ENCODE peak calls at places on chromosome 12, in four cellular contexts. T is K562, P is GM12878, L is HepG2. W is an unnamed sample.

GRCh38 chr12:25347716-25348261 is 97.1 kb upstream of the KRAS start:
- DNase-seq in T (no peak), P (no peak), L (no peak), W (no peak)

GRCh38 chr12:113875681-113876080 is 90.4 kb downstream of the RBM19 start:
- DNase-seq in T (no peak), P (no peak), L (no peak), W (no peak)

GRCh38 chr12:32249701-32250270 is 143.1 kb downstream of the BICD1 start:
- DNase-seq in T (no peak), P (no peak), L (no peak), W (no peak)

GRCh38 chr12:94266796-94267529 is 118.6 kb downstream of the PLXNC1 start:
- DNase-seq in T (no peak), P (no peak), L (no peak), W (no peak)

GRCh38 chr12:14999421-15000047 is 26.7 kb downstream of the PDE6H start:
- DNase-seq in T (no peak), P (no peak), L (no peak), W (no peak)

GRCh38 chr12:67681145-67681778 is 32.7 kb downstream of the DYRK2 start:
- DNase-seq in T (no peak), P (no peak), L (no peak), W (no peak)

GRCh38 chr12:30417697-30418231 is 277.9 kb downstream of the IPO8 start:
- DNase-seq in T (no peak), P (no peak), L (no peak), W (no peak)

GRCh38 chr12:62792526-62792925 is 142.4 kb downstream of the PPM1H start:
- DNase-seq in T (no peak), P (no peak), L (no peak), W (no peak)

GRCh38 chr12:13097526-13097925 is 5.9 kb downstream of the GSG1 start:
- DNase-seq in T (no peak), P (no peak), L (no peak), W (no peak)

GRCh38 chr12:60100150-60100549 is 504.3 kb downstream of the SLC16A7 start:
- DNase-seq in T (no peak), P (no peak), L (no peak), W (no peak)

GRCh38 chr12:91100901-91101300 is 10.4 kb downstream of the LUM start:
- DNase-seq in T (no peak), P (no peak), L (no peak), W (no peak)

GRCh38 chr12:121781751-121782615 is 11.5 kb downstream of the RHOF start:
- DNase-seq in T (peak), P (no peak), L (peak), W (no peak)
- TF ChIP-seq TARDBP in T (no peak), P (no peak), L (no peak), W (no peak)

DNA sequence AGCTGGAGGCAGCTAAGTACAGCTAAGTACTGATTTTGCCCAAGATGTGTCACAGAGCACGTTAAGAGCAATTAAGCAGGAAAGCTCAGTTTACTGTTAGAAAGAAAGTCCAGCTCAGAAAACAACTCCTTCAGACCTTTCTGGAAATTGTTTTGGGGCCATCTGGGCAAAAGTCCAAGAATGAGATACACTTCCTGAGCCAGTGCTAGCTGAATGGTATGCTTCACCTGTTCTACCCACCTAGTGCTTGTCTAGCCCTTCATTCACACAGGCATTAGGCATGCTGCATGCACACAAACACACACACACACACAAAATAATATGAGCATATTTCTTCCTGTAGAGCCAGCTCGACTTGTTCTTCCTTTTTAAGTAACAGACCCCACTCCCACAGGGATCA is 6.6 kb upstream of the IKZF4 start:
- DNase-seq in T (no peak), P (no peak), L (no peak), W (no peak)
- TF ChIP-seq TARDBP in T (no peak), P (no peak), L (no peak), W (no peak)

GRCh38 chr12:75508159-75508558 is 3.2 kb downstream of the KRR1 start:
- DNase-seq in T (no peak), P (no peak), L (no peak), W (no peak)
- TF ChIP-seq TARDBP in T (no peak), P (no peak), L (no peak), W (no peak)

DNA sequence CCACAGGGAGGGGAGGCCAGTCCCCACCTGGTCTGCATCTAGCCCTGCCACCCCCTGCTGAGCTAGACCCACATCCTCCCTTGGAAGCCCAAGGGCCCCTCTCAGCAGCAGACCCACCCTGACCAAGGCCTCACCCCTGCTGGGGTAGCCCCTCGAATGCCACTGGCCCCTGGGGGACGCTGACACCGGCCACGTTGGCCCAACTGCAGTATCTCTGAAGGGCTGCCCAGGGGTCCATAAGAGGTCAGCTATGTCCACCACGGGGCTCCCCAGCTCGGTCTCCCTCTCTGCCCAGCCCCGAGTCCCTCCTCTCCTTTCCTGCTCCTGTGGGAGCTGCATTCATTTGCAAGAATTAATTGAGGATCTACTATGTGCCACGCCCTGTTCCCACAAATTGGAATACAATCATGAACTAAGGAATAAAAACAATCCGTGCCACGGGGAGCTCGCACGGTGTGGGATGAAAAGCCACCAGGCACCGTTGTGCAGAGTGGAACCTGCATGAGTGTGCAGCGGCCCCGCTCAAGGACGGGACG is 71.4 kb downstream of the GALNT9 start:
- DNase-seq in T (no peak), P (no peak), L (no peak), W (no peak)
- TF ChIP-seq TARDBP in T (no peak), P (no peak), L (no peak), W (no peak)

GRCh38 chr12:1553987-1554982 is 40.1 kb downstream of the FBXL14 start:
- DNase-seq in T (no peak), P (peak), L (no peak), W (no peak)
- TF ChIP-seq TARDBP in T (no peak), P (no peak), L (no peak), W (no peak)

DNA sequence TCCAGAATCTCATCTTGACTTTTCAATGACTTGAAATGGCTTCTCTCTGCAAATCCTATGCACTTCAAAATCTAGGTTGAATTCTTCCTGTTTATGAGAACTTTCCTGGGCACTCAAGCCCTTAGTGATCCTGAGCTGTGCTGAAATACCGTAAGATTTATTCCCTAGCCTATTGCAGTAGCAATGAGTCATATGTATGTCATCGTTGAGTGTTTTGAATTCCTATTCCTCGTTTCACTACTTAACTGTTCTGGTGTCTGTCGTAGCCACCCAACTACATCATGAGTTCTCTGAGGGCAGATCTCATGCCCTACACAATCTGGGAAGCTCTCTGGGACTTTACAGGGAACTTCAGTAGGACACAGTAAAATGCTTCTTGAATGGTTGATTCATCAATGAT is 190.8 kb upstream of the TMEM132C start:
- DNase-seq in T (no peak), P (no peak), L (no peak), W (no peak)
- TF ChIP-seq TARDBP in T (no peak), P (no peak), L (no peak), W (no peak)

DNA sequence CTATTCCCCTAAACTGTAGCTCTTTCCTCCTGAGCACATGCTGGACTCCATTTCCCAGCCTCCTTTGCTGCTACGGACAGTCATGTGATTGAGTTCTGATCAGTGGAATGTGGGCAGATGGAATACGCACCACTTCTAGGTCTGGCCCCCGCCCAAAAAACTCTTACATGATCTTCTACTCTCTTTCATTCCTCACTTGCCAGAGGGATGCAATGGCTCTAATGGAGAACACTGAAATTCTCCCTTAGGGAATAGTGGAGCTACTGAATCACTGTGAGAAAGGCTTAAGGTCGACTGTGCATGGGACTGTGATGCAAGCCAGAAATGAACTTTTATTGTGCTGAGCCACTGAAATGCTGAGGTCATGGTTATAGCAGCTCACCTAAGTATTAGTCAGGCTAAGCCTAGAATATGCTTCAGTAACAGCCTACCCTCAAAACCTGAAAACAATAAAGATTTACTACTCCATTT is 13.0 kb upstream of the TMED2 start:
- DNase-seq in T (peak), P (no peak), L (peak), W (peak)
- TF ChIP-seq TARDBP in T (no peak), P (no peak), L (no peak), W (no peak)

GRCh38 chr12:12019881-12020280 is 50.9 kb upstream of the BCL2L14 start:
- DNase-seq in T (no peak), P (no peak), L (no peak), W (no peak)
- TF ChIP-seq TARDBP in T (no peak), P (no peak), L (no peak), W (no peak)

GRCh38 chr12:87685696-87686095 is 343.5 kb downstream of the C12orf50 start:
- DNase-seq in T (no peak), P (no peak), L (no peak), W (no peak)

GRCh38 chr12:87687362-87687761 is 341.8 kb downstream of the C12orf50 start:
- DNase-seq in T (no peak), P (no peak), L (no peak), W (no peak)

GRCh38 chr12:87689196-87689595 is 340.0 kb downstream of the C12orf50 start:
- DNase-seq in T (no peak), P (no peak), L (no peak), W (no peak)

GRCh38 chr12:87690236-87690810 is 338.9 kb downstream of the C12orf50 start:
- DNase-seq in T (no peak), P (no peak), L (no peak), W (no peak)
- TF ChIP-seq TARDBP in T (no peak), P (no peak), L (no peak), W (no peak)

W was measured in HEK293T.